ENCODE peak calls at places on chromosomes 16 and 17, in six cellular contexts. J, F, U, I, K and T are unnamed samples.

GRCh38 chr16:84322749-84323148 is 28.1 kb downstream of the WFDC1 start:
- DNase-seq in J (no peak), F (no peak), U (no peak), I (no peak), K (no peak), T (no peak)

GRCh38 chr17:58327363-58328194 is 1.0 kb downstream of the TSPOAP1 start:
- DNase-seq in J (no peak), F (no peak), U (peak; percentile 18), I (no peak), K (no peak), T (no peak)

GRCh38 chr17:50062323-50063243 is 6.7 kb downstream of the ITGA3 start:
- DNase-seq in J (no peak), F (peak; percentile 95), U (peak; percentile 89), I (no peak), K (no peak), T (peak; percentile 79)

GRCh38 chr17:49567871-49568694 is 7.6 kb upstream of the NXPH3 start:
- DNase-seq in J (peak; percentile 90), F (peak; percentile 93), U (peak; percentile 62), I (peak; percentile 71), K (no peak), T (peak; percentile 94)

GRCh38 chr17:82022981-82023446 is at the start of gene LRRC45:
- DNase-seq in J (peak; percentile 100), F (peak; percentile 100), U (peak; percentile 100), I (peak; percentile 100), K (peak; percentile 91), T (peak; percentile 100)

GRCh38 chr17:20111538-20111937 is 102.4 kb downstream of the SPECC1 start:
- DNase-seq in J (no peak), F (no peak), U (no peak), I (no peak), K (no peak), T (no peak)

GRCh38 chr17:40775945-40776344 is 3.9 kb upstream of the KRT26 start:
- DNase-seq in J (no peak), F (no peak), U (no peak), I (no peak), K (no peak), T (no peak)

GRCh38 chr17:40561294-40561870 is 3.9 kb downstream of the CCR7 start:
- DNase-seq in J (no peak), F (peak; percentile 50), U (no peak), I (no peak), K (no peak), T (no peak)

GRCh38 chr16:4521971-4522623 is 16.5 kb downstream of the CDIP1 start:
- DNase-seq in J (peak; percentile 58), F (no peak), U (no peak), I (no peak), K (no peak), T (no peak)

GRCh38 chr17:15777297-15777696 is 45.2 kb downstream of the TBC1D26 start:
- DNase-seq in J (no peak), F (no peak), U (no peak), I (no peak), K (no peak), T (no peak)

GRCh38 chr16:58155839-58156238 is 26.7 kb upstream of the CFAP20 start:
- DNase-seq in J (no peak), F (no peak), U (no peak), I (no peak), K (no peak), T (no peak)

GRCh38 chr16:85227262-85227923 is 115.1 kb upstream of the CIBAR2 start:
- DNase-seq in J (no peak), F (no peak), U (peak; percentile 87), I (no peak), K (no peak), T (no peak)

GRCh38 chr16:1167276-1168107 is 14.6 kb downstream of the CACNA1H start:
- DNase-seq in J (no peak), F (no peak), U (peak; percentile 87), I (no peak), K (no peak), T (no peak)

GRCh38 chr16:56277040-56277439 is 85.8 kb downstream of the GNAO1 start:
- DNase-seq in J (peak; percentile 26), F (no peak), U (no peak), I (no peak), K (no peak), T (no peak)

GRCh38 chr16:2720719-2721633 is 952 bp upstream of the PRSS27 start:
- DNase-seq in J (peak; percentile 96), F (peak; percentile 87), U (peak; percentile 74), I (peak; percentile 80), K (no peak), T (peak; percentile 84)

GRCh38 chr16:2163211-2163881 is 7.8 kb downstream of the TRAF7 start:
- DNase-seq in J (peak; percentile 81), F (no peak), U (peak; percentile 24), I (no peak), K (no peak), T (peak; percentile 89)

GRCh38 chr16:66746682-66747081 is 4.7 kb downstream of the DYNC1LI2 start:
- DNase-seq in J (no peak), F (no peak), U (peak; percentile 68), I (no peak), K (no peak), T (no peak)

GRCh38 chr16:31869511-31870201 is 4.0 kb upstream of the ZNF267 start:
- DNase-seq in J (no peak), F (no peak), U (peak; percentile 80), I (peak; percentile 75), K (peak; percentile 62), T (peak; percentile 81)

GRCh38 chr16:56013962-56014552 is 138.9 kb upstream of the CES5A start:
- DNase-seq in J (peak; percentile 81), F (no peak), U (no peak), I (no peak), K (no peak), T (no peak)

GRCh38 chr17:51840688-51841087 is 317.8 kb downstream of the CA10 start:
- DNase-seq in J (no peak), F (no peak), U (no peak), I (no peak), K (no peak), T (no peak)

GRCh38 chr17:19461139-19461538 is 50.1 kb downstream of the RNF112 start:
- DNase-seq in J (no peak), F (no peak), U (no peak), I (no peak), K (no peak), T (no peak)

GRCh38 chr16:48687421-48688038 is 77.5 kb upstream of the N4BP1 start:
- DNase-seq in J (peak; percentile 86), F (no peak), U (peak; percentile 47), I (no peak), K (peak; percentile 46), T (no peak)

GRCh38 chr16:29710227-29711219 is 31.5 kb downstream of the QPRT start:
- DNase-seq in J (peak; percentile 83), F (no peak), U (peak; percentile 78), I (peak; percentile 18), K (peak; percentile 38), T (peak; percentile 60)

DNA sequence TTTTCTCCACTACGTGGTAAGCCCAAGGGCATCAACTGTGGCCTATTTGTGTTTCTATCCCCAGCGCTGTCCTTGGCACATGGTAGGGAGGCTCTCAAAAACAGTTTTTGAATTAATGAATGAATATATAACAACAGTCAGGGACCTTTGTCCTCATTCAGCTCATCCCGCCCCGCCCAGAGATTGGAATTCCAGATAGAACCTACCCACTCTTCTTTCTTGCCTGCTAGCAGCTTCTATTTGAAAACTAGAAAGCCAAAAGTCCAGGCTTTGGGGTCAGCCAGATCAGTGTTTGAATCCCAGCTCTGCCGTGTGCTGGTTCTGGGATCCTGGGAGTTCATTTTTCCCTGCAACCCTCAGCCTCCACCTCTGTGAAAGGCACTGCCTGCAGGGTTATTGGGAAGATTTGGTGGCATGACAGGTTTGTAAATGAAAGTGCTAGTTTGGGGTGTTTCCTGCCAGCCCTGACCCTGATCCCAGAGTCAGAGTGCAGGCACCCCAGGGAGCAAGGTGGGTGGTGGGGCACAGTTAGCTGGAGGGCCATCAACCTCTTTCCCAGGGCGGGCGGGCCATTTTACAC is 4.5 kb downstream of the NHERF1 start:
- DNase-seq in J (no peak), F (no peak), U (no peak), I (no peak), K (no peak), T (no peak)
- H3K27ac ChIP-seq in J (peak overlapping the region; percentile 87), F (no peak overlapping the region), U (no peak overlapping the region), I (peak overlapping the region; percentile 47), K (peak overlapping the region; percentile 30), T (peak overlapping the region; percentile 84)

DNA sequence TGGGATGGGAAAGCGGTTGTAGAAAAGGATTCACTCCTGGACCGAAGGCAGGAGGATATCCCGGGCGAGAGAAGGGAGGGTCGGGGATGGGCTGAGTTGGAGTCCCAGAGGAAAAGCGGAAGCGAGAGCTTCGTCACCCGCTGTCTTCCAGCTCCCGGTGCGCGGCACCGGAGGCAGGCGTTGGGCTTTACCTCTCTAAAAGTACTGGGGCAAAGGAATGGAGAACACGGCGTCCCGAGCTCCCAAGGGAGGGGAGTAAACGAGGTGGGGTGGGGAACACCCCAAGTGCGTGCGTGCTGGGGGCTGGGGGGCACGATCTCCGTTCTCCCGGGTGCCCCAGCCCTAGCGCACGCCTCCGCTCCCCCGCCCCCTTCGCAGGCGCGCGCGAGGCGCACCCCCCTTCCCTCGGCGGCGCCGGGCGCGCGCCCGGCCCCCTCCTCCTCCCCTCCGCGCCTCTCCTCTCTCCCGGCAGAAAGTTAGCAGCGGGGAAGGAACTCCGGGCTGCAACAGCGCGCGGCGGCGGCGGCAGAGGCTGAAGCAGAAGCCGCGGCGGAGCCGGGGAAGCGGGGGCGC is at the start of gene HS3ST4:
- DNase-seq in J (peak; percentile 57), F (no peak), U (no peak), I (no peak), K (no peak), T (no peak)
- H3K4me3 ChIP-seq in J (peak within 1 kb of the TSS; percentile 70), F (peak within 1 kb of the TSS; percentile 66), U (no peak within 1 kb of the TSS), I (no peak within 1 kb of the TSS), K (no peak within 1 kb of the TSS), T (no peak within 1 kb of the TSS)

GRCh38 chr17:55177159-55177913 is 87.4 kb upstream of the HLF start:
- DNase-seq in J (no peak), F (no peak), U (no peak), I (no peak), K (no peak), T (no peak)

GRCh38 chr17:55177914-55178217 is 86.9 kb upstream of the HLF start:
- DNase-seq in J (no peak), F (no peak), U (no peak), I (no peak), K (no peak), T (no peak)

GRCh38 chr17:55172612-55173011 is 92.1 kb upstream of the HLF start:
- DNase-seq in J (no peak), F (no peak), U (no peak), I (no peak), K (no peak), T (no peak)

GRCh38 chr17:55174133-55174532 is 90.6 kb upstream of the HLF start:
- DNase-seq in J (no peak), F (no peak), U (no peak), I (no peak), K (no peak), T (no peak)

GRCh38 chr17:55175788-55176425 is 88.9 kb upstream of the HLF start:
- DNase-seq in J (no peak), F (no peak), U (no peak), I (no peak), K (no peak), T (no peak)
- H3K27ac ChIP-seq in J (no peak overlapping the region), F (no peak overlapping the region), U (no peak overlapping the region), I (no peak overlapping the region), K (no peak overlapping the region), T (no peak overlapping the region)

DNA sequence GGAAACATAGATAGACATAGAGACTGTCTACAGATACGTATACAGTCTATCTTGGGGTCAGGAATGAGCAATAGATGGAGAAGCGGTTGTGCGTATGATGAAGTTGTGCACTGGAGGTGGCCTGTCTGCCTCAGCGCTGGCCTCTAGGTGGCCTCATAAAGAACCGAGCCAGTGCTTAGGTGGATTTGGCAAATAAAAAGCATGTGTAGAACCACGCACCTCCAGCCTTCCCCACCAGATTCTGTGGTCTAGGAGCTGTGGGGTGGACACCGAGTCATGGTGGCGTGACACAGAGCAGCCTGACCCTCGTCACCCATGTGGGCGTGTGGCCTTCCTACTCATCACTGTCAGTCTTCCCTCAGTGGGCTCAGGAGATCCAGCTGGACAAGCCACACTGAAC is 34.0 kb downstream of the PGS1 start:
- DNase-seq in J (no peak), F (no peak), U (peak; percentile 22), I (no peak), K (no peak), T (no peak)
- H3K4me3 ChIP-seq in J (no peak overlapping the region), F (no peak overlapping the region), U (no peak overlapping the region), I (no peak overlapping the region), K (no peak overlapping the region), T (no peak overlapping the region)